ENCODE peak calls at places on chromosomes 12 and 14, in eight cellular contexts. One of them, this sample, is unnamed.

GRCh38 chr14:105255021-105255507 is 6.7 kb downstream of the BTBD6 start:
- DNase-seq in HS-27A: no peak
- DNase-seq in spleen: no peak
- DNase-seq in effector memory CD4-positive, alpha-beta T cell: no peak
- DNase-seq in stimulated activated CD8-positive, alpha-beta memory T cell treated with anti-CD3 and anti-CD28 coated beads, Interleukin-15, amount 100 ng/mL, for 1 hour: no peak
- DNase-seq in lower lobe of right lung: no peak
- DNase-seq in gastrocnemius medialis: peak; percentile 88
- DNase-seq in AG04450: no peak
- DNase-seq in this sample: no peak

GRCh38 chr14:69553221-69553620 is 21.4 kb downstream of the CCDC177 start:
- DNase-seq in HS-27A: no peak
- DNase-seq in spleen: no peak
- DNase-seq in effector memory CD4-positive, alpha-beta T cell: no peak
- DNase-seq in stimulated activated CD8-positive, alpha-beta memory T cell treated with anti-CD3 and anti-CD28 coated beads, Interleukin-15, amount 100 ng/mL, for 1 hour: no peak
- DNase-seq in lower lobe of right lung: no peak
- DNase-seq in gastrocnemius medialis: no peak
- DNase-seq in AG04450: peak; percentile 16
- DNase-seq in this sample: no peak

GRCh38 chr14:64641760-64642159 is 62.5 kb upstream of the PLEKHG3 start:
- DNase-seq in HS-27A: no peak
- DNase-seq in spleen: no peak
- DNase-seq in effector memory CD4-positive, alpha-beta T cell: no peak
- DNase-seq in stimulated activated CD8-positive, alpha-beta memory T cell treated with anti-CD3 and anti-CD28 coated beads, Interleukin-15, amount 100 ng/mL, for 1 hour: no peak
- DNase-seq in lower lobe of right lung: no peak
- DNase-seq in gastrocnemius medialis: no peak
- DNase-seq in AG04450: no peak
- DNase-seq in this sample: no peak

GRCh38 chr12:583251-583869 is 79.9 kb downstream of the NINJ2 start:
- DNase-seq in HS-27A: no peak
- DNase-seq in spleen: no peak
- DNase-seq in effector memory CD4-positive, alpha-beta T cell: no peak
- DNase-seq in stimulated activated CD8-positive, alpha-beta memory T cell treated with anti-CD3 and anti-CD28 coated beads, Interleukin-15, amount 100 ng/mL, for 1 hour: no peak
- DNase-seq in lower lobe of right lung: no peak
- DNase-seq in gastrocnemius medialis: peak; percentile 87
- DNase-seq in AG04450: no peak
- DNase-seq in this sample: peak; percentile 94

GRCh38 chr14:100901391-100902183 is 1.9 kb downstream of the RTL1 start:
- DNase-seq in HS-27A: no peak
- DNase-seq in spleen: peak; percentile 59
- DNase-seq in effector memory CD4-positive, alpha-beta T cell: no peak
- DNase-seq in stimulated activated CD8-positive, alpha-beta memory T cell treated with anti-CD3 and anti-CD28 coated beads, Interleukin-15, amount 100 ng/mL, for 1 hour: no peak
- DNase-seq in lower lobe of right lung: peak; percentile 38
- DNase-seq in gastrocnemius medialis: no peak
- DNase-seq in AG04450: no peak
- DNase-seq in this sample: no peak

GRCh38 chr14:75461303-75461702 is 33.5 kb downstream of the JDP2 start:
- DNase-seq in HS-27A: no peak
- DNase-seq in spleen: no peak
- DNase-seq in effector memory CD4-positive, alpha-beta T cell: no peak
- DNase-seq in stimulated activated CD8-positive, alpha-beta memory T cell treated with anti-CD3 and anti-CD28 coated beads, Interleukin-15, amount 100 ng/mL, for 1 hour: no peak
- DNase-seq in lower lobe of right lung: no peak
- DNase-seq in gastrocnemius medialis: no peak
- DNase-seq in AG04450: no peak
- DNase-seq in this sample: no peak

GRCh38 chr14:95097385-95097784 is 59.9 kb downstream of the DICER1 start:
- DNase-seq in HS-27A: no peak
- DNase-seq in spleen: no peak
- DNase-seq in effector memory CD4-positive, alpha-beta T cell: no peak
- DNase-seq in stimulated activated CD8-positive, alpha-beta memory T cell treated with anti-CD3 and anti-CD28 coated beads, Interleukin-15, amount 100 ng/mL, for 1 hour: no peak
- DNase-seq in lower lobe of right lung: no peak
- DNase-seq in gastrocnemius medialis: no peak
- DNase-seq in AG04450: no peak
- DNase-seq in this sample: no peak

GRCh38 chr14:105939810-105940508 is 413.6 kb downstream of the TMEM121 start:
- DNase-seq in HS-27A: no peak
- DNase-seq in spleen: peak; percentile 51
- DNase-seq in effector memory CD4-positive, alpha-beta T cell: no peak
- DNase-seq in stimulated activated CD8-positive, alpha-beta memory T cell treated with anti-CD3 and anti-CD28 coated beads, Interleukin-15, amount 100 ng/mL, for 1 hour: no peak
- DNase-seq in lower lobe of right lung: no peak
- DNase-seq in gastrocnemius medialis: no peak
- DNase-seq in AG04450: no peak
- DNase-seq in this sample: no peak

This sample was measured in right lobe of liver.